ENCODE peak calls at places on chromosome 21, in eight cellular contexts. Z, W, M, A, U, G, B and Y are unnamed samples.

GRCh38 chr21:16476056-16476850 is 746.5 kb downstream of the USP25 start:
- DNase-seq in Z (no peak), W (no peak), M (peak; percentile 24), A (no peak), U (no peak), G (no peak), B (no peak), Y (no peak)

GRCh38 chr21:38140192-38140905 is 116.4 kb upstream of the KCNJ15 start:
- DNase-seq in Z (no peak), W (no peak), M (peak; percentile 63), A (no peak), U (no peak), G (no peak), B (peak; percentile 26), Y (no peak)

GRCh38 chr21:38027901-38028300 is 111.6 kb upstream of the KCNJ6 start:
- DNase-seq in Z (no peak), W (no peak), M (peak; percentile 66), A (no peak), U (no peak), G (no peak), B (peak; percentile 31), Y (no peak)

GRCh38 chr21:32475162-32475812 is 62.8 kb downstream of the EVA1C start:
- DNase-seq in Z (no peak), W (no peak), M (peak; percentile 86), A (no peak), U (no peak), G (no peak), B (peak; percentile 88), Y (no peak)

GRCh38 chr21:33478858-33479678 is 706 bp downstream of the TMEM50B start:
- DNase-seq in Z (peak; percentile 28), W (no peak), M (peak; percentile 34), A (no peak), U (no peak), G (peak; percentile 65), B (no peak), Y (no peak)

GRCh38 chr21:33655591-33656221 is 13.4 kb downstream of the ITSN1 start:
- DNase-seq in Z (peak; percentile 63), W (no peak), M (peak; percentile 94), A (no peak), U (peak; percentile 88), G (no peak), B (no peak), Y (no peak)

GRCh38 chr21:42381347-42381984 is 14.4 kb downstream of the TMPRSS3 start:
- DNase-seq in Z (peak; percentile 59), W (no peak), M (peak; percentile 61), A (no peak), U (no peak), G (no peak), B (no peak), Y (no peak)

GRCh38 chr21:44028287-44028659 is 16.2 kb downstream of the TRAPPC10 start:
- DNase-seq in Z (no peak), W (no peak), M (no peak), A (no peak), U (no peak), G (no peak), B (no peak), Y (no peak)

GRCh38 chr21:46634966-46635323 is 529 bp upstream of the PRMT2 start:
- DNase-seq in Z (no peak), W (peak; percentile 55), M (peak; percentile 89), A (no peak), U (peak; percentile 70), G (peak; percentile 40), B (peak; percentile 62), Y (peak; percentile 85)

GRCh38 chr21:45504516-45505415 is 37.5 kb downstream of the SLC19A1 start:
- DNase-seq in Z (no peak), W (no peak), M (no peak), A (no peak), U (no peak), G (no peak), B (no peak), Y (no peak)

GRCh38 chr21:35593000-35593502 is 467.3 kb downstream of the SETD4 start:
- DNase-seq in Z (peak; percentile 1), W (no peak), M (peak; percentile 60), A (no peak), U (peak; percentile 38), G (no peak), B (no peak), Y (no peak)

GRCh38 chr21:37582613-37583012 is 216.0 kb downstream of the DYRK1A start:
- DNase-seq in Z (peak; percentile 8), W (no peak), M (peak; percentile 77), A (no peak), U (peak; percentile 29), G (peak; percentile 55), B (peak; percentile 28), Y (peak; percentile 21)